ENCODE peak calls at places on chromosomes 6 and 20, in eight cellular contexts. L is fibroblast of lung, C is heart left ventricle, W is mucosa of descending colon, B is uterus, U is astrocyte of the spinal cord, T is breast epithelium, V is PC-9. I is an unnamed sample.

GRCh38 chr6:156883497-156884252 is 106.5 kb downstream of the ARID1B start:
- DNase-seq in C (no peak), B (no peak), U (no peak), W (no peak), T (no peak), L (no peak), V (peak; percentile 32), I (no peak)

GRCh38 chr20:2172305-2173175 is 70.9 kb downstream of the STK35 start:
- DNase-seq in C (peak; percentile 68), L (peak; percentile 25), W (peak; percentile 57), T (peak; percentile 60), V (peak; percentile 63), U (peak; percentile 48), B (peak; percentile 78), I (no peak)

GRCh38 chr20:24773751-24774201 is 175.3 kb upstream of the CST7 start:
- DNase-seq in C (no peak), W (no peak), U (peak; percentile 96), T (no peak), L (peak; percentile 98), B (no peak), V (no peak), I (peak; percentile 55)

GRCh38 chr6:43886067-43886461 is 116.1 kb downstream of the VEGFA start:
- DNase-seq in W (no peak), L (no peak), U (no peak), T (no peak), B (no peak), C (no peak), V (no peak), I (no peak)

GRCh38 chr6:149854532-149854931 is 9.6 kb downstream of the LRP11 start:
- DNase-seq in B (no peak), W (no peak), V (peak; percentile 67), U (peak; percentile 23), T (peak; percentile 40), L (peak; percentile 44), C (no peak), I (no peak)

GRCh38 chr6:136401749-136402148 is 112.1 kb upstream of the BCLAF1 start:
- DNase-seq in V (no peak), W (no peak), T (no peak), U (peak; percentile 55), C (no peak), B (no peak), L (peak; percentile 80), I (no peak)

GRCh38 chr6:135577059-135577538 is 79.6 kb upstream of the AHI1 start:
- DNase-seq in T (no peak), C (no peak), W (no peak), U (no peak), B (no peak), L (no peak), V (no peak), I (no peak)

GRCh38 chr6:141133346-141133745 is 999.4 kb upstream of the GJE1 start:
- DNase-seq in U (no peak), L (peak; percentile 58), V (no peak), W (no peak), C (no peak), B (no peak), T (no peak), I (no peak)

GRCh38 chr20:51800769-51801219 is 1.5 kb downstream of the SALL4 start:
- DNase-seq in C (no peak), T (no peak), B (no peak), W (no peak), L (peak; percentile 21), V (peak; percentile 20), U (peak; percentile 16), I (no peak)

GRCh38 chr6:170125447-170126300 is 165.2 kb downstream of the DLL1 start:
- DNase-seq in B (peak; percentile 4), V (no peak), C (peak; percentile 11), T (peak; percentile 12), L (no peak), U (no peak), W (no peak), I (no peak)

GRCh38 chr6:87936065-87936464 is 111.6 kb upstream of the SPACA1 start:
- DNase-seq in U (no peak), W (no peak), L (no peak), V (no peak), B (no peak), T (no peak), C (no peak), I (no peak)

GRCh38 chr6:132213191-132213590 is 188.1 kb downstream of the MOXD1 start:
- DNase-seq in U (no peak), B (no peak), W (no peak), L (no peak), T (no peak), C (no peak), V (no peak), I (no peak)

GRCh38 chr20:49790077-49790798 is 22.4 kb upstream of the SLC9A8 start:
- DNase-seq in T (no peak), W (no peak), C (peak; percentile 41), L (no peak), U (no peak), V (peak; percentile 33), B (no peak), I (no peak)

GRCh38 chr6:128711149-128711548 is 171.8 kb upstream of the LAMA2 start:
- DNase-seq in B (no peak), C (no peak), T (no peak), W (no peak), V (no peak), U (no peak), L (no peak), I (no peak)

GRCh38 chr6:110517034-110517433 is 40.6 kb upstream of the SLC22A16 start:
- DNase-seq in T (no peak), W (no peak), B (no peak), V (no peak), U (no peak), L (no peak), C (no peak), I (no peak)

GRCh38 chr6:110517601-110518280 is 41.3 kb upstream of the SLC22A16 start:
- DNase-seq in B (no peak), C (no peak), U (no peak), T (no peak), V (no peak), L (no peak), W (no peak), I (no peak)

GRCh38 chr6:110520188-110520956 is 44.0 kb upstream of the SLC22A16 start:
- DNase-seq in C (no peak), V (no peak), B (no peak), T (no peak), W (no peak), L (no peak), U (no peak), I (no peak)

GRCh38 chr6:110520992-110521543 is 44.7 kb upstream of the SLC22A16 start:
- DNase-seq in B (no peak), C (no peak), T (no peak), L (no peak), W (no peak), U (no peak), V (no peak), I (no peak)

DNA sequence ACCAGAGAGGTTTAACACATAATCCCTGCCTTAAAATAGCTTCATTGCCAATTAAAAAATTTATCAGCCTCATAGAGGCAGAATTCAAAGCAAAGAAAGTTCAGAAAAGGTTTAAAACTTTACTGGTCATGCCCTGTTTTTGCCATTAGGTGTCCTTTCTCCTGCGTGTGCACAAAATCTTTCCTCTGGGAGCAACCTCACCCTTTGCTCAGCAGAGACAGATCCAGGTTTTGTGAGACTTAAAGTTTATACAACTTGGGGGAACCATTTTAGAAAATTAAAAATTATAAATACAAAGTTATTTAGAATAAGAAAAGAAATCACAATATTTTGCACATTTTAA is 41.8 kb upstream of the SLC22A16 start:
- DNase-seq in C (no peak), T (no peak), V (no peak), L (no peak), W (no peak), U (no peak), B (no peak), I (no peak)
- TF ChIP-seq CTCF in C (peak; percentile 24), T (peak; percentile 19), V (peak; percentile 66), L (peak; percentile 44), W (no peak), U (peak; percentile 63), B (no peak), I (peak; percentile 72)

GRCh38 chr20:5172903-5173463 is 46.2 kb downstream of the CDS2 start:
- DNase-seq in U (no peak), V (no peak), L (no peak), W (no peak), T (no peak), C (no peak), B (no peak), I (no peak)

GRCh38 chr20:5172167-5172586 is 45.4 kb downstream of the CDS2 start:
- DNase-seq in L (no peak), T (no peak), B (no peak), W (no peak), C (no peak), U (no peak), V (no peak), I (no peak)

GRCh38 chr20:5171790-5172164 is 45.0 kb downstream of the CDS2 start:
- DNase-seq in B (no peak), T (no peak), W (no peak), L (no peak), U (no peak), V (no peak), C (no peak), I (no peak)

GRCh38 chr20:5170341-5170740 is 43.5 kb downstream of the CDS2 start:
- DNase-seq in L (no peak), C (no peak), T (no peak), U (no peak), W (no peak), V (no peak), B (no peak), I (no peak)

GRCh38 chr20:5171074-5171789 is 44.4 kb downstream of the CDS2 start:
- DNase-seq in C (peak; percentile 76), U (peak; percentile 35), B (peak; percentile 38), W (no peak), V (no peak), T (no peak), L (no peak), I (no peak)
- H3K4me3 ChIP-seq in C (peak overlapping the region; percentile 29), U (no peak overlapping the region), B (no peak overlapping the region), W (no peak overlapping the region), V (no peak overlapping the region), T (no peak overlapping the region), L (no peak overlapping the region), I (no peak overlapping the region)

DNA sequence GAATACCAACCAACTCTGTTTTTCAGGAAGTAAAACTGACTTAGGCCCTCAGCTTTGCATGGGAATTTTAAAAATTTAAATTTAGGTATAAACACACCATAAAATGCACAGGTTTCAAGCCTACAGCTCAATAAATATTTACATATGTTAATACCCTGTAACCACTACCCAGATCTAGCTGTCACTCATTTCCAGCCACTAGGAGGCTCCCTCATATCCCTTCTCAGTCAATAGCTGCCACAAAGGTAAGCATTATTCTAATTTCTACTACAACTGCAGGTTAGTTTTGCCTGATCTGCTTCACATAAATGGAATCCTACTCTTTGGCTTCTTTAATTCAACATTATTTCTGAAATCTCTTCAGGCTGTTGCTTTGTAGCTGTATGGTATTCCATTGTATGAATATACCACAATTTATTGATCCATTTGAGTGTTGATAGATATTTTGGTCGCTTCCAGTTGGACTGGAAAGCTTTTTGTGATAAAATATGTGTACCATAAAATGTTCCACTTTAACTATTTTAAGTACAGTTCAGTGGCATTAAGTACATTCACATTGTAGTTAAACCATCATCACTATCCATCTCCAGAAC is 32.5 kb upstream of the MEI4 start:
- DNase-seq in U (peak; percentile 7), B (no peak), W (no peak), T (no peak), L (no peak), V (no peak), C (no peak), I (no peak)
- TF ChIP-seq CTCF in U (peak; percentile 50), B (no peak), W (peak; percentile 5), T (no peak), L (no peak), V (peak; percentile 23), C (no peak), I (peak; percentile 76)

GRCh38 chr20:58237318-58238182 is 9.1 kb upstream of the ANKRD60 start:
- DNase-seq in U (peak; percentile 72), C (no peak), T (no peak), V (no peak), W (no peak), B (no peak), L (peak; percentile 80), I (no peak)
- H3K4me3 ChIP-seq in U (peak overlapping the region; percentile 7), C (no peak overlapping the region), T (peak overlapping the region; percentile 37), V (peak overlapping the region; percentile 68), W (no peak overlapping the region), B (no peak overlapping the region), L (no peak overlapping the region), I (no peak overlapping the region)